ENCODE peak calls at places on chromosomes 11 and 22, in nine cellular contexts. R is brain microvascular endothelial cell; P is ovary; Q is A549; H is CD8-positive, alpha-beta memory T cell; U is neural progenitor cell; O is Panc1; E is Peyer's patch; B is effector memory CD4-positive, alpha-beta T cell. J is an unnamed sample.

GRCh38 chr11:130554241-130555055 is 106.0 kb downstream of the ADAMTS15 start:
- DNase-seq in R (no peak), B (no peak), O (no peak), E (no peak), U (no peak), P (no peak), H (no peak), Q (no peak), J (no peak)

GRCh38 chr11:803467-803742 is 1.6 kb downstream of the PIDD1 start:
- DNase-seq in P (no peak), B (no peak), O (no peak), U (no peak), Q (no peak), H (no peak), R (no peak), E (no peak), J (no peak)

GRCh38 chr11:121841487-121842167 is 274.4 kb downstream of the BLID start:
- DNase-seq in R (peak; percentile 81), H (no peak), B (no peak), U (peak; percentile 68), P (no peak), E (no peak), O (no peak), Q (no peak), J (no peak)

GRCh38 chr22:50053861-50054260 is 4.2 kb downstream of the TTLL8 start:
- DNase-seq in E (no peak), P (no peak), B (no peak), Q (no peak), R (no peak), O (no peak), H (peak; percentile 24), U (no peak), J (no peak)

GRCh38 chr22:50728523-50728931 is 9.5 kb upstream of the ACR start:
- DNase-seq in U (no peak), H (peak; percentile 35), Q (no peak), B (no peak), P (no peak), E (no peak), O (no peak), R (no peak), J (peak; percentile 34)

GRCh38 chr11:35491231-35491871 is 34.1 kb downstream of the PAMR1 start:
- DNase-seq in P (no peak), B (no peak), H (no peak), Q (peak; percentile 26), E (no peak), R (peak; percentile 85), O (no peak), U (no peak), J (no peak)

GRCh38 chr22:27699676-27700075 is 101.9 kb downstream of the MN1 start:
- DNase-seq in P (no peak), Q (no peak), O (no peak), B (no peak), H (no peak), U (no peak), R (no peak), E (no peak), J (no peak)

GRCh38 chr11:57434640-57435546 is 8.0 kb upstream of the SLC43A3 start:
- DNase-seq in E (no peak), H (no peak), O (no peak), Q (peak; percentile 89), R (peak; percentile 81), P (no peak), U (no peak), B (no peak), J (no peak)

GRCh38 chr22:40403141-40403540 is 32.7 kb downstream of the SGSM3 start:
- DNase-seq in R (no peak), B (no peak), O (no peak), H (no peak), E (no peak), U (no peak), P (no peak), Q (no peak), J (peak; percentile 6)

GRCh38 chr11:80085563-80085962 is 644.7 kb upstream of the TENM4 start:
- DNase-seq in Q (no peak), B (no peak), P (no peak), R (no peak), E (no peak), H (no peak), O (no peak), U (no peak), J (no peak)

GRCh38 chr11:21933095-21933494 is 259.8 kb upstream of the ANO5 start:
- DNase-seq in Q (peak; percentile 15), E (no peak), R (no peak), H (no peak), O (no peak), U (no peak), P (no peak), B (no peak), J (no peak)

GRCh38 chr11:3823303-3823702 is 14.9 kb downstream of the PGAP2 start:
- DNase-seq in H (no peak), R (peak; percentile 70), U (no peak), E (no peak), O (no peak), P (no peak), B (no peak), Q (peak; percentile 29), J (no peak)

GRCh38 chr11:20022363-20023081 is 137.8 kb downstream of the DBX1 start:
- DNase-seq in B (no peak), P (no peak), H (no peak), R (peak; percentile 61), U (peak; percentile 91), E (no peak), Q (peak; percentile 50), O (no peak), J (no peak)

GRCh38 chr22:25563757-25564319 is 637 bp upstream of the GRK3 start:
- DNase-seq in E (peak; percentile 58), H (no peak), U (peak; percentile 33), R (no peak), Q (no peak), P (peak; percentile 16), O (no peak), B (no peak), J (peak; percentile 57)

GRCh38 chr11:96622026-96622634 is 232.3 kb downstream of the JRKL start:
- DNase-seq in H (no peak), U (no peak), B (no peak), R (no peak), Q (no peak), P (no peak), E (no peak), O (no peak), J (no peak)

GRCh38 chr11:1353383-1354124 is 36.2 kb upstream of the BRSK2 start:
- DNase-seq in R (no peak), H (peak; percentile 36), U (peak; percentile 61), B (no peak), Q (no peak), E (no peak), P (no peak), O (no peak), J (no peak)

GRCh38 chr11:120748485-120748814 is 236.9 kb downstream of the GRIK4 start:
- DNase-seq in E (no peak), O (no peak), B (no peak), Q (no peak), H (no peak), R (no peak), U (no peak), P (no peak), J (no peak)

GRCh38 chr11:112174789-112175595 is at the start of gene BCO2:
- DNase-seq in E (peak; percentile 41), H (peak; percentile 59), O (peak; percentile 74), B (no peak), U (peak; percentile 87), Q (peak; percentile 71), R (peak; percentile 93), P (peak; percentile 71), J (peak; percentile 83)

DNA sequence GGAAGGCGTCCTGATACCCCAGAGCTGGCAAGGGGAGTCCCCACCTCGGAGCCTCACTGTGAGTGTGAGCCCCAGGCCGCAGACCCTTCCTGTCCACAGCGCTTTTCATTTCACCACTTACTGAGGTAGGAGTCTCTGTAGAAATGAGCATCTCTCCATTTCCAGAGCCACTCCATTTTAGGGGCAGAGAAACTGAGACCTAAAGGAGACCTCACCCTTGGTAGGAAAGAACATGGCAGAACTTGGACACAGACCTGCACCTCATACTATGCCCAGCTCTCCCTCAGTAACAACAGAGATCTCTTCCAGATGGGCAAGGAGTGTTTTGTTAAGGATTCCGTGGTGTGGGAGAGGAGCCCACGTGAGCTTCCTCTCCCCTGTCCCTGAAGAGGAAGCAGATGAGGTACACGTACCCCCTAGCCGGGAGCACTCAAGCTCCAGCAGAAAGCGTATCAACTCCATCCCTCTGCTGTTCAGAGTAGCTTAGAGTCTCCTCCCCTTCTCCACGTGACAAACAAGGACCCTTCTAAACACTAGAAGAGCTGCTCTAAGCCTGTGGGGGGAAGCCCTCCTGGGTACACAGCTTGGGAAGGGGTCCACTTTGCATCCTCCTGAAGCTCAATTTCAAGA is 531 bp upstream of the VSIG2 start:
- DNase-seq in B (no peak), Q (no peak), R (no peak), H (no peak), P (no peak), U (no peak), O (no peak), E (no peak), J (no peak)
- H3K27ac ChIP-seq in B (no peak overlapping the region), Q (no peak overlapping the region), R (no peak overlapping the region), H (no peak overlapping the region), P (no peak overlapping the region), U (no peak overlapping the region), O (no peak overlapping the region), E (no peak overlapping the region), J (peak overlapping the region; percentile 84)

DNA sequence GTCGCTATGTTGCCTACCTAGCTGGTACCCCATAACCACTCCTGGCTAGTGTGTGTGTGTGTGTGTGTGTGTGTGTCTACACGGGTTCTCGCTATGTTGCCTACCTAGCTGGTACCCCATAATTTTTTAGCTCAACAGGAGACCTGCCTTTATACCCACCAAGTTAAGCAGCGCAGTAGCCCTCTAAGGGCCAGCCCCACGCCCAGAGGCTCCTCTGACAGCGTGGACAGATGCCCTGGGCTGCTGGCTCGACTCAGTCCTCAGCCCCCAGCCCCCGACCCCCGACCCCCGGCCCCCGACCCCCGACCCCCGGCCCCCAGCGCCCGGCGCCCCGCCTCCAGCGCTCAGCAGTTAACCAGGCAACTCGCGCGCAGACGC is 338 bp upstream of the AKIP1 start:
- DNase-seq in P (no peak), U (no peak), Q (no peak), O (no peak), E (no peak), H (no peak), R (no peak), B (no peak), J (no peak)
- H3K27ac ChIP-seq in P (no peak overlapping the region), U (no peak overlapping the region), Q (peak overlapping the region; percentile 98), O (peak overlapping the region; percentile 70), E (peak overlapping the region; percentile 90), H (no peak overlapping the region), R (no peak overlapping the region), B (no peak overlapping the region), J (peak overlapping the region; percentile 90)

GRCh38 chr11:65867284-65868071 is 5.1 kb downstream of the EFEMP2 start:
- DNase-seq in R (no peak), H (no peak), B (no peak), E (no peak), P (no peak), Q (no peak), U (peak; percentile 63), O (no peak), J (peak; percentile 45)
- H3K27ac ChIP-seq in R (no peak overlapping the region), H (no peak overlapping the region), B (no peak overlapping the region), E (no peak overlapping the region), P (no peak overlapping the region), Q (no peak overlapping the region), U (no peak overlapping the region), O (peak overlapping the region; percentile 58), J (no peak overlapping the region)

DNA sequence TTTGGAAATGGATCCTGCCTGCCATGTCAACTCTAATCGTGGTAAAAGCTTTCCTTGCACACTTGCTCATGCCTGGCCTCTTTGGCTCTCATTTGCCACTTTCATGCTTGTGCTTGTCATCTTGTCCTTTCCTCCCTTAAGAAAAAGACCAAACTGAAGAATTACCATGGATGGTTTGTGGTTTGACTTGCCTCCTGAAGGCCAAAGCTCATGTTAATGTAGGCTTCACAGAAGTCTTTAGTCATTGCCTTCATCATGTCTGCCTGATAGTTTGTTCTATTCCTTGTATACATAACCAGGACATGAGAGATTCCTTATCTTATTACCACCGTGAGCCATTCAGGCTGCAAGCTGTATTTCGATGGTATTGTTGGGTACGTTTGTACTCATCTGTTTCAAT is 17.3 kb downstream of the TEAD1 start:
- DNase-seq in P (no peak), E (no peak), R (peak; percentile 63), B (no peak), O (no peak), Q (no peak), U (no peak), H (no peak), J (no peak)
- H3K27ac ChIP-seq in P (peak overlapping the region; percentile 87), E (peak overlapping the region; percentile 26), R (peak overlapping the region; percentile 93), B (no peak overlapping the region), O (peak overlapping the region; percentile 97), Q (peak overlapping the region; percentile 94), U (peak overlapping the region; percentile 16), H (no peak overlapping the region), J (no peak overlapping the region)

J was measured in lower lobe of right lung.